ENCODE peak calls at places on chromosome 5, in five cellular contexts. N, Z, P, R and S are unnamed samples.

GRCh38 chr5:59873113-59873512 is 20.4 kb downstream of the PDE4D start:
- DNase-seq in P (no peak), R (peak; percentile 67), Z (no peak), N (no peak), S (no peak)

GRCh38 chr5:37739817-37740261 is 100.0 kb downstream of the GDNF start:
- DNase-seq in P (no peak), Z (no peak), R (no peak), N (no peak), S (no peak)

GRCh38 chr5:121872846-121873245 is 21.2 kb downstream of the FTMT start:
- DNase-seq in N (no peak), P (no peak), R (no peak), Z (no peak), S (no peak)

GRCh38 chr5:155293605-155294178 is 280.1 kb downstream of the KIF4B start:
- DNase-seq in N (no peak), R (no peak), Z (no peak), P (no peak), S (no peak)

GRCh38 chr5:137234973-137235943 is 263.9 kb downstream of the SPOCK1 start:
- DNase-seq in Z (no peak), P (no peak), N (no peak), R (no peak), S (no peak)

GRCh38 chr5:58969253-58969652 is 386.4 kb downstream of the RAB3C start:
- DNase-seq in N (no peak), Z (no peak), P (no peak), R (no peak), S (no peak)

GRCh38 chr5:16615737-16616535 is 861 bp downstream of the RETREG1 start:
- DNase-seq in Z (peak; percentile 10), N (no peak), R (no peak), P (no peak), S (no peak)

GRCh38 chr5:52846443-52846842 is 58.7 kb downstream of the ITGA1 start:
- DNase-seq in R (no peak), N (no peak), P (no peak), Z (no peak), S (no peak)

GRCh38 chr5:172179032-172179989 is 8.7 kb downstream of the STK10 start:
- DNase-seq in N (no peak), P (no peak), Z (peak; percentile 45), R (peak; percentile 80), S (no peak)

GRCh38 chr5:170315154-170315553 is 17.6 kb upstream of the LCP2 start:
- DNase-seq in N (peak; percentile 77), P (peak; percentile 69), Z (no peak), R (no peak), S (peak; percentile 69)

GRCh38 chr5:157100140-157100679 is 8.6 kb downstream of the HAVCR2 start:
- DNase-seq in P (no peak), N (no peak), Z (no peak), R (no peak), S (no peak)

GRCh38 chr5:150129813-150130492 is 25.7 kb downstream of the PDGFRB start:
- DNase-seq in P (peak; percentile 76), R (peak; percentile 85), N (peak; percentile 70), Z (peak; percentile 79), S (peak; percentile 71)

GRCh38 chr5:159178978-159179377 is 30.4 kb downstream of the RNF145 start:
- DNase-seq in R (no peak), N (no peak), Z (peak; percentile 14), P (no peak), S (no peak)

GRCh38 chr5:37886207-37886905 is 46.5 kb upstream of the GDNF start:
- DNase-seq in Z (no peak), R (no peak), P (no peak), N (no peak), S (no peak)

GRCh38 chr5:10469253-10470030 is 27.8 kb downstream of the ROPN1L start:
- DNase-seq in P (no peak), N (no peak), Z (no peak), R (no peak), S (no peak)

GRCh38 chr5:79692586-79692985 is 3.0 kb downstream of the CMYA5 start:
- DNase-seq in R (no peak), P (no peak), N (no peak), Z (no peak), S (no peak)

GRCh38 chr5:151183451-151184245 is 26.1 kb upstream of the ANXA6 start:
- DNase-seq in Z (no peak), R (no peak), P (no peak), N (no peak), S (no peak)

GRCh38 chr5:159552751-159553150 is 222.5 kb upstream of the IL12B start:
- DNase-seq in N (no peak), P (no peak), Z (no peak), R (no peak), S (no peak)

DNA sequence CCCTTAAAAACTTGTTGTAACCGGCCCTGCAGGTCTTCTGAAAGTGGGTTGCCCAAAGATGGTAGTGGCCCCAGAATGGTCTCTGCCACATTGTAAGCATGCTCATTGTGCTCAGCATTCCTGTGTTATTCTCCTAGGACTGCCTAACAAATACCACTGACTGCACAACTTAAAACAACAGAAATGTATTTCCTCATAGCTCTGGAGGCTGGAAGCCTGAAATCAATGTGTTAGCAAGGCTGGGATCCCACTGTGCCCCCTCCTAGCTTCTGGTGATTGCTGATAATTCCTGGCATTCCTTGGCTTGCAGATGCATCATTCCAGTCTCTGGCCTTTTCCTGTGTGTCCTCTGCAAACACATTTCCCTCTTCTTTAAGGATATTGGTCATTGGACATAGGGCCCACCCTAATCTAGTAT is 3.4 kb upstream of the GCNT4 start:
- DNase-seq in Z (no peak), N (no peak), R (peak; percentile 98), P (no peak), S (no peak)
- H3K27me3 ChIP-seq in Z (no peaks in the 10 kb centered on the region), N (no peaks in the 10 kb centered on the region), R (no peaks in the 10 kb centered on the region), P (no peaks in the 10 kb centered on the region), S (peaks cover 5% of the 10 kb centered on the region)

DNA sequence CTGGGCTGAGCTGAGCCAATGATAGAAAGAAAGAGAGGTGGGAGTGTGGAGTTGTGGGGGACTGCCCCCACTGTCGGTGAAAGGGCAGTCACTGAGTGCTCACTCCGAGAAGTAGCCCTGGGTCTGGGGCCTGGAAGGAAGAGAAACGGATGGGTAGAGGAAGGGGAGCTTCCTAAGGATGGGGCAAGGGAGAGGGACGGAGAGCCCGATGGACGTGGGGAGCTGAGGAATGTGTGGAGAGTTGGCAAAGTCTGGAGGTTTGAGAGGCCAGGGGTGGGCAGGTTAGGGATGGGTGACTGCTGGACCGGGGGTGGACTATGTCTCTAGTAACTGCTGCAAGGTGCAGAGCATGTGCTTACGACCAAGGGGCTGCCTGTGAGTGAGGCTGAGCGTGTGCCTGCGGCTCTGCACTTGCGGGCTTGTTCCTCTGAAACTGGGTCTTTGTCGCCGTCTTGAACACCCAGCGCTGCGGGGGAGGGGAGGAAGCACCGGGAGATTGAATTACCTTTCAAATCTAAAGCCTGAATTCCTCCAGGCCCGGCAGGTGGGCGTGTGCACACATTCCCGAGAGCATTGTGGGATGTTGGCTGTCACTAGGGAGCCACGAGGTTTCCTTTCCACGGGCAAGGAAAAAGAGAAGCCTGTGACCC is 76.4 kb upstream of the ARAP3 start:
- DNase-seq in P (no peak), Z (no peak), N (no peak), R (peak; percentile 46), S (no peak)
- H3K27me3 ChIP-seq in P (peaks cover 62% of the 10 kb centered on the region), Z (peaks cover 44% of the 10 kb centered on the region), N (peaks cover 13% of the 10 kb centered on the region), R (peaks cover 6% of the 10 kb centered on the region), S (peaks cover 43% of the 10 kb centered on the region)

DNA sequence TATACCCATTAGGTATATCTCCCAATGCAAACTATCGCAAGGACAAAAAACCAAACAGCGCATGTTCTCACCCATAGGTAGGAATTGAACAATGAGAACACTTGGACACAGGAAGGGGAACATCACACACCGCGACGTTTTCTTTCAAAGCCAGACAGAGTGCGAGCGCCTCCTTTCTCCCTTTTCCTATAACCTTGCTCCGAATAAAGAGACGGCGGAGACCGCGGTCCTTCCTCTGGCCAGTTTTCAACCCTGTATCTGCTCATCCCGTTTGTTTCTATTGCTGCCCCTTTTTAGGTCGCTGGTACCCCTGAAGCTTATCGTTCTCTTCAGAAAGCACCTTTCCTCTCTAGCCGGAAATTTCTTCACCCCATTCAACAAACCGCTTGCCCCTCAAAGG is 1.3 kb downstream of the LVRN start:
- DNase-seq in Z (no peak), P (no peak), R (peak; percentile 33), N (peak; percentile 19), S (no peak)
- H3K27me3 ChIP-seq in Z (peaks cover 67% of the 10 kb centered on the region), P (peaks cover 68% of the 10 kb centered on the region), R (peaks cover 13% of the 10 kb centered on the region), N (peaks cover 37% of the 10 kb centered on the region), S (peaks cover 93% of the 10 kb centered on the region)

GRCh38 chr5:163565492-163565891 is 60.1 kb downstream of the MAT2B start:
- DNase-seq in N (no peak), P (no peak), R (peak; percentile 56), Z (no peak), S (no peak)

GRCh38 chr5:163564321-163564924 is 59.0 kb downstream of the MAT2B start:
- DNase-seq in P (no peak), R (peak; percentile 52), Z (peak; percentile 62), N (peak; percentile 21), S (peak; percentile 47)

GRCh38 chr5:163565931-163566608 is 60.7 kb downstream of the MAT2B start:
- DNase-seq in P (no peak), R (peak; percentile 52), Z (peak; percentile 15), N (no peak), S (no peak)

GRCh38 chr5:163567811-163568210 is 62.4 kb downstream of the MAT2B start:
- DNase-seq in P (no peak), R (no peak), Z (no peak), N (no peak), S (no peak)

GRCh38 chr5:163566678-163567077 is 61.3 kb downstream of the MAT2B start:
- DNase-seq in P (no peak), Z (no peak), N (no peak), R (no peak), S (no peak)
- H3K27me3 ChIP-seq in P (peaks cover 41% of the 10 kb centered on the region), Z (peaks cover 43% of the 10 kb centered on the region), N (peaks cover 35% of the 10 kb centered on the region), R (peaks cover 2% of the 10 kb centered on the region), S (peaks cover 15% of the 10 kb centered on the region)

DNA sequence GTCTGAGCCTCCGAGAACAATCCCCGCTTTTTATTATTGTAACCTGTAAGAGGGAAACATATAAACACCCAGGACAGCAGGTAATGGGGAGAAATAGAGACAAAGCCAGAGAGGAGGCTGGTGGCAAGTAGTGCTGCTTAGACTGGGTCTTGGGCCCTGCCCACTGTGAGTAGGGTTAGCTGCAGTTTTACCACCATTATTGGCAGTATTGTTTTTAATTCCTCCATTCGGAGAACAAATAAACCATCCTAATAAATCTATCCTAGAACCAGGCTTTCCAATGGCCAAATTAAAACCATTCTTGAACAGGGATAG is 6.3 kb downstream of the NR2F1 start:
- DNase-seq in R (no peak), N (no peak), P (no peak), Z (no peak), S (no peak)
- H3K27me3 ChIP-seq in R (peaks cover 75% of the 10 kb centered on the region), N (peaks cover 47% of the 10 kb centered on the region), P (peaks cover 16% of the 10 kb centered on the region), Z (peaks cover 95% of the 10 kb centered on the region), S (peaks cover 75% of the 10 kb centered on the region)

GRCh38 chr5:163661358-163661757 is 155.9 kb downstream of the MAT2B start:
- DNase-seq in Z (peak; percentile 18), P (no peak), R (no peak), N (no peak), S (no peak)
- H3K27me3 ChIP-seq in Z (no peaks in the 10 kb centered on the region), P (no peaks in the 10 kb centered on the region), R (no peaks in the 10 kb centered on the region), N (no peaks in the 10 kb centered on the region), S (no peaks in the 10 kb centered on the region)

GRCh38 chr5:135029468-135030122 is 4.4 kb downstream of the PITX1 start:
- DNase-seq in N (no peak), Z (no peak), R (no peak), P (no peak), S (no peak)

GRCh38 chr5:135027699-135028615 is 6.1 kb downstream of the PITX1 start:
- DNase-seq in Z (no peak), P (no peak), R (no peak), N (no peak), S (no peak)

GRCh38 chr5:135030123-135030517 is 3.9 kb downstream of the PITX1 start:
- DNase-seq in P (no peak), R (no peak), N (no peak), Z (no peak), S (no peak)

GRCh38 chr5:135027318-135027698 is 6.7 kb downstream of the PITX1 start:
- DNase-seq in R (no peak), N (no peak), P (no peak), Z (no peak), S (no peak)

GRCh38 chr5:135028791-135029467 is 5.1 kb downstream of the PITX1 start:
- DNase-seq in P (no peak), Z (no peak), N (no peak), R (peak; percentile 73), S (no peak)
- H3K27me3 ChIP-seq in P (peaks cover 39% of the 10 kb centered on the region), Z (peaks cover 85% of the 10 kb centered on the region), N (peaks cover 62% of the 10 kb centered on the region), R (peaks cover 37% of the 10 kb centered on the region), S (peaks cover 97% of the 10 kb centered on the region)